ENCODE peak calls at places on chromosomes 7 and 10, in eight cellular contexts. H, R, M, N, T, O, K and S are unnamed samples.

GRCh38 chr10:90930070-90930837 is 9.4 kb upstream of the ANKRD1 start:
- DNase-seq in M (no peak), N (peak), T (no peak), R (peak), K (no peak), H (peak), O (no peak), S (no peak)

GRCh38 chr7:97971120-97971989 is 18.6 kb downstream of the OCM2 start:
- DNase-seq in K (peak), T (no peak), M (no peak), N (peak), O (no peak), R (peak), H (peak), S (peak)

GRCh38 chr7:17948503-17949238 is 8.4 kb upstream of the SNX13 start:
- DNase-seq in R (no peak), M (no peak), H (no peak), O (no peak), K (no peak), T (no peak), N (peak), S (no peak)

GRCh38 chr7:66558660-66559465 is 69.8 kb upstream of the KCTD7 start:
- DNase-seq in K (no peak), O (no peak), N (no peak), M (no peak), T (no peak), H (peak), R (peak), S (no peak)

GRCh38 chr10:109374215-109374614 is 549.1 kb downstream of the XPNPEP1 start:
- DNase-seq in N (peak), H (peak), O (no peak), T (no peak), K (no peak), M (no peak), R (no peak), S (no peak)

GRCh38 chr7:130491841-130492518 is at the start of gene MEST:
- DNase-seq in O (peak), R (no peak), H (no peak), N (peak), T (no peak), K (peak), M (no peak), S (peak)

GRCh38 chr10:26755443-26755903 is 58.0 kb downstream of the PDSS1 start:
- DNase-seq in K (no peak), T (no peak), H (peak), N (peak), M (no peak), O (no peak), R (peak), S (no peak)

GRCh38 chr7:98879198-98879988 is 1.1 kb downstream of the TRRAP start:
- DNase-seq in O (peak), M (peak), H (peak), R (peak), K (peak), N (no peak), T (peak), S (peak)

GRCh38 chr10:112778579-112778978 is 171.5 kb upstream of the TCF7L2 start:
- DNase-seq in T (no peak), N (peak), R (no peak), M (no peak), H (peak), K (no peak), O (no peak), S (no peak)

GRCh38 chr10:68001539-68001938 is 73.5 kb downstream of the HERC4 start:
- DNase-seq in O (no peak), K (no peak), H (no peak), N (no peak), M (no peak), R (no peak), T (no peak), S (no peak)